ENCODE peak calls at places on chromosomes 1 and 21, in five cellular contexts. W is trophoblast cell, K is H9, S is mesenchymal stem cell, R is H1. Z is an unnamed sample.

GRCh38 chr1:173422456-173422976 is 54.6 kb upstream of the PRDX6 start:
- DNase-seq in W (no peak), K (no peak), S (no peak), R (no peak), Z (no peak)

GRCh38 chr1:20632386-20632785 is 872 bp upstream of the PINK1 start:
- DNase-seq in W (peak; percentile 50), K (no peak), S (no peak), R (no peak), Z (no peak)

GRCh38 chr21:38843806-38844479 is 38.2 kb downstream of the ETS2 start:
- DNase-seq in W (no peak), K (no peak), S (no peak), R (no peak), Z (no peak)

GRCh38 chr1:235783148-235783776 is 83.4 kb downstream of the LYST start:
- DNase-seq in W (no peak), K (no peak), S (peak; percentile 59), R (no peak), Z (peak; percentile 6)

GRCh38 chr1:18817316-18817715 is 42.1 kb downstream of the TAS1R2 start:
- DNase-seq in W (no peak), K (no peak), S (no peak), R (no peak), Z (no peak)

GRCh38 chr21:46112731-46113215 is 14.9 kb downstream of the COL6A2 start:
- DNase-seq in W (no peak), K (peak; percentile 20), S (no peak), R (no peak), Z (no peak)

GRCh38 chr21:40845621-40846020 is 1.3 kb downstream of the DSCAM start:
- DNase-seq in W (peak; percentile 70), K (no peak), S (no peak), R (no peak), Z (no peak)

GRCh38 chr1:233605205-233605604 is 8.7 kb upstream of the KCNK1 start:
- DNase-seq in W (no peak), K (no peak), S (no peak), R (no peak), Z (no peak)

GRCh38 chr1:234395297-234395696 is 22.0 kb downstream of the COA6 start:
- DNase-seq in W (no peak), K (no peak), S (no peak), R (no peak), Z (no peak)

GRCh38 chr21:45528028-45528705 is 14.1 kb downstream of the SLC19A1 start:
- DNase-seq in W (peak; percentile 91), K (no peak), S (no peak), R (no peak), Z (no peak)

GRCh38 chr1:244200596-244200995 is 149.5 kb downstream of the ZBTB18 start:
- DNase-seq in W (no peak), K (no peak), S (no peak), R (no peak), Z (no peak)

GRCh38 chr1:197391303-197392226 is 123.5 kb downstream of the CRB1 start:
- DNase-seq in W (no peak), K (no peak), S (peak; percentile 50), R (no peak), Z (no peak)

GRCh38 chr1:226960944-226961765 is 21.1 kb downstream of the COQ8A start:
- DNase-seq in W (no peak), K (no peak), S (no peak), R (no peak), Z (no peak)

GRCh38 chr21:41956926-41957729 is 3.3 kb upstream of the C2CD2 start:
- DNase-seq in W (peak; percentile 56), K (no peak), S (peak; percentile 85), R (no peak), Z (no peak)

GRCh38 chr1:81330521-81330920 is 470.2 kb upstream of the ADGRL2 start:
- DNase-seq in W (no peak), K (no peak), S (no peak), R (no peak), Z (no peak)

GRCh38 chr1:81327743-81328142 is 473.0 kb upstream of the ADGRL2 start:
- DNase-seq in W (no peak), K (no peak), S (no peak), R (no peak), Z (peak; percentile 27)

GRCh38 chr1:81329061-81329460 is 471.7 kb upstream of the ADGRL2 start:
- DNase-seq in W (no peak), K (no peak), S (no peak), R (no peak), Z (no peak)

GRCh38 chr1:81327103-81327728 is 473.5 kb upstream of the ADGRL2 start:
- DNase-seq in W (no peak), K (no peak), S (no peak), R (no peak), Z (no peak)

DNA sequence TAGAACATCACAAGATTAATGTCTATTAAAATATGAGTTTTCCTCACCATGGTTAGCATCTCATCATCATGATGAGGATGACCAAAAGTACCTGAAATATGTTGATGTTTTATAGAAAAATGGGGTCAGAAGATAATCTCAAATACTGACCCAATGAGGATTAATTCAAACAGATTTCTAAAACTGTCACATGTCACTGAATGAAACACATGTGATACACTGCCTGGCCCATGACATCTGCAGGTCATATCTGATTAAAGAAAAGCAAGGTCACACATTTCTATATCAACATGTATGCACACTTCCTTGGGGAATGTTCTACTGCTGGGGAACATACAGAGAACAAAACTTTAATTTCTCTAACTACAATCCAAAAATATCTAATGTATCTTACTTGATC is 470.6 kb upstream of the ADGRL2 start:
- DNase-seq in W (no peak), K (no peak), S (no peak), R (no peak), Z (no peak)
- H2BK12ac ChIP-seq in W (no peak overlapping the region), K (no peak overlapping the region), S (no peak overlapping the region), R (no peak overlapping the region), Z (no peak overlapping the region)

DNA sequence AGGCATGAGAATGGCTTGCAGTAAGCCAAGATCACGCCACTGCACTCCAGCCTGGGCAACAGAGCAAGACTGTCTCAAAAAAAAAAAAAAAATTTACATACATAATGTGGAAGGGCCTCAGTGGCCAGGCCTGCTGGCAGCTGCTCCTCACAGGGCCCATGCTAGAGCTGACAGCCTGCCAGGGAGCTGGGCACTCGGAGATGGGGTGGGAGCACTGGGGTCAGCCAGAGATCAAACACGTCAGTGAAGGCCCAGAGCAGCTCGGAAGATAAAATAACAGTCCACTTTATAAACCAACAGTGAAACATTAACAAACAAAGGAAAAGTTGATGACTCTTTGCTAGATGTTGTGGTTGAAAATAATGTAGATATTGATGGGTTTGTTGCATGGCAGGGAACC is 42.8 kb downstream of the ATP5PF start:
- DNase-seq in W (no peak), K (no peak), S (no peak), R (no peak), Z (no peak)
- H3K9ac ChIP-seq in W (no peak overlapping the region), K (no peak overlapping the region), S (no peak overlapping the region), R (no peak overlapping the region), Z (no peak overlapping the region)

GRCh38 chr1:115213130-115213529 is 123.8 kb upstream of the TSPAN2 start:
- DNase-seq in W (no peak), K (no peak), S (no peak), R (no peak), Z (no peak)

GRCh38 chr1:115211071-115211745 is 121.9 kb upstream of the TSPAN2 start:
- DNase-seq in W (no peak), K (no peak), S (no peak), R (no peak), Z (no peak)

GRCh38 chr1:115214098-115214497 is 124.0 kb downstream of the NGF start:
- DNase-seq in W (no peak), K (no peak), S (no peak), R (no peak), Z (no peak)

GRCh38 chr1:115215110-115215509 is 122.9 kb downstream of the NGF start:
- DNase-seq in W (no peak), K (no peak), S (no peak), R (no peak), Z (no peak)

GRCh38 chr1:115210302-115210711 is 121.0 kb upstream of the TSPAN2 start:
- DNase-seq in W (peak; percentile 92), K (no peak), S (peak; percentile 3), R (no peak), Z (no peak)
- H3K4me2 ChIP-seq in W (no peak overlapping the region), K (no peak overlapping the region), S (no peak overlapping the region), R (no peak overlapping the region), Z (no peak overlapping the region)

GRCh38 chr1:109477821-109478220 is 5.9 kb upstream of the ATXN7L2 start:
- DNase-seq in W (no peak), K (peak; percentile 25), S (no peak), R (no peak), Z (no peak)

GRCh38 chr1:109472779-109473178 is 6.4 kb downstream of the SYPL2 start:
- DNase-seq in W (no peak), K (no peak), S (no peak), R (no peak), Z (no peak)

GRCh38 chr1:109474697-109475096 is 8.4 kb downstream of the SYPL2 start:
- DNase-seq in W (no peak), K (peak; percentile 4), S (no peak), R (no peak), Z (no peak)

GRCh38 chr1:109476825-109477224 is 6.9 kb upstream of the ATXN7L2 start:
- DNase-seq in W (peak; percentile 56), K (peak; percentile 15), S (no peak), R (no peak), Z (no peak)

DNA sequence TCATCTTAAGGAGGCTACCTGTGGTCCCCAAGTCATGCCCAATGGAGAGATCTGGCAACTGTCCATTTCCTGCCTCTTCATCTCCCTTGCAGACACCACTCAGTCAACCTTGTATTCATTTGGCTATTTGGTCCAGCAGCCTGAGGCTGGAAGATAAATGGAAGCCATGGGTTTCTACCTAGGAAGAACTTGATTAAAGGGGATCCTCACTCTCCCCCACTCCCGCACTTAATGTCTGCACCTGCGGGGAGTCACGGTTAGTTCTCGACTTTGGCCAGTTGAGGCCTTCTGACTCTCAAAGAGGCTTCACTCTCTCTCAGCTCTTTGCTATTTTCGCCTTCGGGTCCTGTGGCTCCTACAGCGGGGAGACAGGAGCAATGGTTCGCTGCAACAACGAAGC is 8.4 kb upstream of the ATXN7L2 start:
- DNase-seq in W (no peak), K (peak; percentile 2), S (no peak), R (no peak), Z (no peak)
- H2BK12ac ChIP-seq in W (no peak overlapping the region), K (no peak overlapping the region), S (no peak overlapping the region), R (no peak overlapping the region), Z (no peak overlapping the region)

DNA sequence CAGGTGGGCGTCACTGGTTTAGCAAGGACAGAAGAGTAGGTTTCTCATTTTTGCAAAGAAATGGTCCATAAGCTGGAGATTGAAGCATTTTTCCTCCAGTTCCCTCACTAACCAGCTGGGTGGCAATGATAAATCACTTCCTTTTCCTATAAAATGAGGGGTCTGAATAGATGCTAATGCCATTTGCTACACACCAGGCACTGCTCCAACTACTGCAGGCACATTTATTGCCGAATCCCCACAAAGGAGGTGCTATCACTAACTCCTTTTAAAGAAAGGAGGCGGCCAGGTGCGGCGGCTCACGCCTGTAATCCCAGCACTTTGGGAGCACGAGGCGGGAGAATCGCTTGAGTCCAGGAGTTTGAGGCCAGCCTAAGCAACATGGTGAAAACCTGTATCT is 1.7 kb upstream of the CA6 start:
- DNase-seq in W (no peak), K (no peak), S (no peak), R (no peak), Z (no peak)
- H3K9ac ChIP-seq in W (no peak overlapping the region), K (no peak overlapping the region), S (no peak overlapping the region), R (no peak overlapping the region), Z (no peak overlapping the region)